ENCODE peak calls at places on chromosomes 13 and 19, in six cellular contexts. D is upper lobe of right lung, O is progenitor cell of endocrine pancreas, E is AG10803, M is GM06990, S is tibial nerve. F is an unnamed sample.

GRCh38 chr13:45564108-45564507 is 51.4 kb downstream of the ERICH6B start:
- DNase-seq in D (no peak), O (no peak), M (no peak), S (no peak), E (peak; percentile 25), F (no peak)

GRCh38 chr19:4013886-4014540 is 6.5 kb downstream of the PIAS4 start:
- DNase-seq in S (no peak), M (no peak), E (no peak), O (no peak), D (no peak), F (no peak)

GRCh38 chr19:3642987-3643386 is 16.4 kb upstream of the CACTIN start:
- DNase-seq in M (no peak), D (no peak), O (no peak), S (no peak), E (no peak), F (no peak)

GRCh38 chr13:60851378-60851777 is 454.4 kb downstream of the TDRD3 start:
- DNase-seq in D (no peak), E (no peak), M (no peak), O (no peak), S (no peak), F (no peak)

GRCh38 chr19:8831832-8832131 is 322 bp downstream of the ZNF558 start:
- DNase-seq in S (no peak), E (no peak), M (no peak), D (no peak), O (no peak), F (no peak)

GRCh38 chr13:48853381-48854102 is 122.2 kb upstream of the FNDC3A start:
- DNase-seq in M (no peak), S (no peak), E (peak; percentile 18), D (no peak), O (no peak), F (no peak)

GRCh38 chr19:57682226-57682766 is 519 bp downstream of the ZNF551 start:
- DNase-seq in M (no peak), E (no peak), O (no peak), S (no peak), D (no peak), F (no peak)

GRCh38 chr13:79637086-79637763 is 156.3 kb downstream of the NDFIP2 start:
- DNase-seq in O (no peak), D (no peak), E (no peak), S (no peak), M (no peak), F (no peak)

GRCh38 chr19:44796701-44797115 is 12.2 kb upstream of the BCAM start:
- DNase-seq in E (no peak), M (no peak), S (no peak), D (no peak), O (peak; percentile 22), F (no peak)

GRCh38 chr19:3285647-3286176 is 61.3 kb downstream of the CELF5 start:
- DNase-seq in S (no peak), O (peak; percentile 54), E (no peak), M (peak; percentile 38), D (peak; percentile 79), F (no peak)

GRCh38 chr13:114079601-114080536 is 52.6 kb downstream of the RASA3 start:
- DNase-seq in D (peak; percentile 62), O (no peak), E (no peak), M (no peak), S (no peak), F (no peak)

GRCh38 chr19:55172741-55173140 is 6.3 kb upstream of the DNAAF3 start:
- DNase-seq in M (no peak), E (peak; percentile 57), S (no peak), O (no peak), D (no peak), F (no peak)

GRCh38 chr19:37950471-37951175 is 43.6 kb downstream of the SIPA1L3 start:
- DNase-seq in D (no peak), E (no peak), O (no peak), M (no peak), S (no peak), F (no peak)

GRCh38 chr19:7605490-7606222 is 10.0 kb downstream of the CAMSAP3 start:
- DNase-seq in D (no peak), M (peak; percentile 52), S (no peak), O (no peak), E (no peak), F (no peak)

GRCh38 chr13:51729853-51730553 is 74.0 kb downstream of the DHRS12 start:
- DNase-seq in S (no peak), D (no peak), E (peak; percentile 86), O (no peak), M (no peak), F (no peak)

GRCh38 chr13:102901615-102902305 is 55.9 kb downstream of the ERCC5 start:
- DNase-seq in E (no peak), M (no peak), O (no peak), S (no peak), D (no peak), F (no peak)

GRCh38 chr19:50330365-50331078 is 1.3 kb upstream of the KCNC3 start:
- DNase-seq in S (peak; percentile 26), M (peak; percentile 92), D (peak; percentile 95), O (peak; percentile 87), E (peak; percentile 19), F (no peak)

GRCh38 chr13:48561461-48562224 is 28.8 kb upstream of the RCBTB2 start:
- DNase-seq in S (no peak), M (no peak), D (no peak), O (no peak), E (no peak), F (no peak)

GRCh38 chr13:51234676-51235075 is 12.5 kb downstream of the FAM124A start:
- DNase-seq in D (no peak), E (no peak), M (no peak), S (no peak), O (no peak), F (no peak)

GRCh38 chr19:56942749-56943148 is 102.2 kb upstream of the PEG3 start:
- DNase-seq in E (peak; percentile 1), S (no peak), D (peak; percentile 76), O (peak; percentile 14), M (peak; percentile 9), F (no peak)

GRCh38 chr19:8041553-8041952 is 11.0 kb upstream of the CCL25 start:
- DNase-seq in D (peak; percentile 64), O (no peak), M (no peak), E (no peak), S (no peak), F (no peak)

GRCh38 chr13:89361909-89362308 is 1690.7 kb downstream of the SLITRK5 start:
- DNase-seq in O (no peak), M (no peak), E (no peak), D (no peak), S (no peak), F (no peak)
- TF ChIP-seq CTCF in O (no peak), M (no peak), E (peak; percentile 28), D (peak; percentile 8), S (no peak), F (peak; percentile 37)

DNA sequence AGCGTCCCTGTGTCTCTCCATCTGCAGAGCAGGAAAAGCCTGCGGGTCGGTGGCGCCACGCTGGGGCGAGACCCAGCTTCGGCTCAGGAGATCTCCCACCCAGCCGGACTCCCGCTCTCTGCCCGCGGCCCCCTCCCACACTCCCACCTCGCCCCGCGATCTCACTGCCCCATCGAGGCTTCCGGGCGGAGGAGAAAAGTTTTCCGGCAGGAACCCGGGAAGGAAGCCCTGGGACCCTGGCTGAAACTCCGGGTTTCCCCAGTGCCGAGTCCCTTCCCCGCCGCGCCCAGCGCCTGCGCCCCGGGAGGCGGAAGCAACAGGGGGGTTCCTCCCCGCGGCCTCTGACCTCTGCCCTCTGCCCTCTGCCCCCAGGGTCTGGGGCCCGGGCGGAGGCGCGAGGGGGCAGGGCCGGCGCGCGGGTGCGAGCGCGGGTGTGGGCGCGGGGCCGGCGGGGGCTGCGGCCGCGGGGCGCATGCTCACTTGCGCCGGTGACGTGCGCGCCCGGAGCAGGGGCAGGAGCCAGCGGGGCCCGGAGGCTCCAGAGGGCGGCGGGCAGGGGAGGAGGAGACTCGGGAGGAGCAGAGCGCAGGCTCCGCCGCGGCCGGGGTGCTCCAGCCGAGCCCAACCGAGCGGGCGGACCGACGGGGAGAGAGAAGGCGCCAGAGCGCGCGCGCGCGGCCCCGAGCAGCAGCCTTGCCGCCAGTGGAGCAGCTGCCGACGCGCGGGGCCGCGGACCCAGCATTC is at the start of gene ATP11A:
- DNase-seq in D (peak; percentile 97), O (peak; percentile 81), M (peak; percentile 89), S (peak; percentile 79), E (peak; percentile 92), F (peak; percentile 61)
- TF ChIP-seq CTCF in D (no peak), O (no peak), M (peak; percentile 29), S (peak; percentile 38), E (no peak), F (no peak)

GRCh38 chr19:5498817-5499535 is 43.8 kb downstream of the ZNRF4 start:
- DNase-seq in M (no peak), S (no peak), D (no peak), E (no peak), O (no peak), F (no peak)

GRCh38 chr19:5501907-5502306 is 46.7 kb downstream of the ZNRF4 start:
- DNase-seq in D (no peak), O (no peak), E (no peak), S (no peak), M (no peak), F (no peak)

GRCh38 chr19:5503598-5503997 is 48.4 kb downstream of the ZNRF4 start:
- DNase-seq in O (no peak), D (no peak), M (no peak), E (no peak), S (no peak), F (no peak)

GRCh38 chr19:5507056-5507624 is 51.9 kb downstream of the ZNRF4 start:
- DNase-seq in O (no peak), M (no peak), D (no peak), S (no peak), E (no peak), F (no peak)

GRCh38 chr19:5504115-5504514 is 48.9 kb downstream of the ZNRF4 start:
- DNase-seq in E (no peak), O (no peak), M (no peak), S (no peak), D (no peak), F (no peak)
- TF ChIP-seq CTCF in E (no peak), O (peak; percentile 32), M (no peak), S (no peak), D (no peak), F (peak; percentile 35)

GRCh38 chr19:13366529-13367143 is 139.6 kb downstream of the CACNA1A start:
- DNase-seq in E (peak; percentile 25), M (no peak), S (no peak), D (no peak), O (no peak), F (no peak)
- TF ChIP-seq CTCF in E (peak; percentile 59), M (peak; percentile 44), S (no peak), D (no peak), O (peak; percentile 48), F (peak; percentile 62)

DNA sequence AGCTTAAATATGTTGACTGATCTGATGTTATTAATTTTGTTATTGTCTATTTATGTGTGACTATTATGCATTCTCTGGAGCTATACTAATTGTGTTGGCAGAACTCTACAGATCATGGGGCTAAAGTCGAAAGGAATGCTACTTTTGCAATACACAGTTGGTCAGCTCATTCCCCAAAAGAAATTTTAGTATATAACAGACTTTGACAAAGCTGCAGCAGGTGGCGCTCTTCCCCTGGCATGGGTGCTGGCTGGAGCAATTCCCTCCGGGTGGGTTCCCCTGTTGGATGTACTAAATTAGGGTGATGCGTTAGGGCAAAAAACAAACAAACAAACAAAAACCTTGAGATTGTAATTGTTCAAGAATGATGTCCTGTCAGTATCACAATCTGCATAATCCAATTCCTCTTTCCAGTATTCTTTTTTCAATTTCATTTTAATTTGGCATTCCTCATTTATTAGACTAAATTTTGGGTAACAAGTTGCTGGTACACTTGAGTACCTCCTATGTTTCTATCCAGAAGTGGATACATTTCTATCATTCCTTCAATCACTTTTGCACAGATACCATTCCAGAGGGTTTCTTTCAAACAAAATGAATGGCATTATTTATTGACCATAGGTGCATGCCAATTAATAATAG is 322.8 kb upstream of the EDNRB start:
- DNase-seq in O (peak; percentile 30), E (peak; percentile 51), D (peak; percentile 65), M (peak; percentile 13), S (no peak), F (peak; percentile 30)
- TF ChIP-seq CTCF in O (peak; percentile 86), E (peak; percentile 55), D (peak; percentile 50), M (peak; percentile 78), S (no peak), F (peak; percentile 85)